ENCODE peak calls at places on chromosome 10, in four cellular contexts. E, O, C and H are unnamed samples.
A peak's percentile ranks its signal among the peaks of the same experiment; 100 is the strongest.

GRCh38 chr10:23081891-23082290 is 13.5 kb upstream of the MSRB2 start:
- DNase-seq in E (peak; percentile 21), O (no peak), C (no peak), H (no peak)

GRCh38 chr10:85665078-85665477 is 701.5 kb downstream of the GRID1 start:
- DNase-seq in E (no peak), O (no peak), C (no peak), H (no peak)

GRCh38 chr10:73414230-73414981 is 548 bp upstream of the ANXA7 start:
- DNase-seq in E (no peak), O (peak; percentile 52), C (no peak), H (no peak)

GRCh38 chr10:1183746-1184145 is 127.6 kb downstream of the WDR37 start:
- DNase-seq in E (no peak), O (no peak), C (no peak), H (no peak)

GRCh38 chr10:17116193-17116592 is 13.4 kb downstream of the CUBN start:
- DNase-seq in E (no peak), O (no peak), C (no peak), H (no peak)

GRCh38 chr10:15609291-15609690 is 110.4 kb downstream of the ITGA8 start:
- DNase-seq in E (no peak), O (no peak), C (no peak), H (no peak)

GRCh38 chr10:91805110-91805825 is 7.0 kb downstream of the TNKS2 start:
- DNase-seq in E (no peak), O (no peak), C (no peak), H (no peak)

GRCh38 chr10:103698266-103698665 is 157.1 kb downstream of the SH3PXD2A start:
- DNase-seq in E (no peak), O (no peak), C (no peak), H (no peak)

GRCh38 chr10:123496336-123496735 is 169.8 kb upstream of the GPR26 start:
- DNase-seq in E (no peak), O (no peak), C (no peak), H (no peak)

GRCh38 chr10:110399163-110400094 is 94.7 kb upstream of the SMNDC1 start:
- DNase-seq in E (peak; percentile 90), O (peak; percentile 98), C (no peak), H (no peak)

GRCh38 chr10:36393800-36394199 is 731.6 kb upstream of the ANKRD30A start:
- DNase-seq in E (no peak), O (no peak), C (no peak), H (no peak)

GRCh38 chr10:87844837-87845623 is 18.3 kb downstream of the KLLN start:
- DNase-seq in E (no peak), O (peak; percentile 71), C (no peak), H (no peak)

GRCh38 chr10:132698761-132699391 is 87.1 kb downstream of the NKX6-2 start:
- DNase-seq in E (no peak), O (no peak), C (no peak), H (no peak)

GRCh38 chr10:21230219-21230618 is 295.3 kb downstream of the SKIDA1 start:
- DNase-seq in E (no peak), O (no peak), C (no peak), H (no peak)

GRCh38 chr10:68871731-68872342 is 29.3 kb upstream of the DDX50 start:
- DNase-seq in E (no peak), O (peak; percentile 80), C (no peak), H (no peak)

GRCh38 chr10:43671659-43672555 is 23.2 kb upstream of the ZNF32 start:
- DNase-seq in E (peak; percentile 80), O (peak; percentile 61), C (peak; percentile 32), H (peak; percentile 78)

GRCh38 chr10:71763352-71764127 is 9.8 kb downstream of the VSIR start:
- DNase-seq in E (no peak), O (no peak), C (no peak), H (no peak)

GRCh38 chr10:71765176-71765906 is 8.0 kb downstream of the VSIR start:
- DNase-seq in E (no peak), O (peak; percentile 82), C (no peak), H (no peak)

GRCh38 chr10:71769279-71769823 is 4.0 kb downstream of the VSIR start:
- DNase-seq in E (no peak), O (no peak), C (no peak), H (no peak)

GRCh38 chr10:71767420-71768035 is 5.8 kb downstream of the VSIR start:
- DNase-seq in E (peak; percentile 32), O (peak; percentile 94), C (peak; percentile 74), H (peak; percentile 68)

DNA sequence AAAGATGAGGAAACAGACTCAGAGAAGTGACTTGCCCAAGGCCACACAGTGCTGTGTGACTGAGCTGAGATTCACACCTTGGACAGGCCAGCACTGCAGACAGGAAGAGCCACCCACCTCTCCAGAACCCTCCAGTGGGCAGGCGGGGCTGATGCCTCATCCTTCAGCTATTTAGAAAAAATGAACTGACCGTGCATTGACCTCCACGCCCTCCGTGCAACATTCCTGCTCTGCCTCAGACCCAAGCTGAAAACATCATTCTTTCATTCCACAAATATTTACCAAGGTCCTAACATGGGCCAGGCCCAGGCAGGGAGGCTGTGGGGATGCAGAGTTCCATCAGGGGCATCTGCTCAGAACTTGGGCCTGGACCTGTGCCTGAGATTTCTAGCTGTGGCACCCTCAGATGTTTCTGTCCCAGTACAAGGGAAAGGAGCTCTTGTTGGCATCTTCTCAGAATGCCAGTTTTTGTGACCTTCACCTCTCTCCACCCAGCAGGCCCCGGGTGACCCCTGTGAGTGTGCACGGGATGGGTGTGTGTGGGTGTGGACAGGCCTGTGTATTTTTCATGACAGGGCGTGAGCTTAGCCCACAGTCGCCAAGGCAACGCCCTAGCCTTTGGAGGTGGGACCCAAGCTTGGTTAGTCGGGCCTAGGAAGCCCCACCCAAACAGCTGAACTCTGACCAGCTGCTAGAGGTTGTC is 6.5 kb downstream of the VSIR start:
- DNase-seq in E (peak; percentile 85), O (peak; percentile 99), C (peak; percentile 80), H (peak; percentile 94)
- H3K27ac ChIP-seq in E (peak overlapping the region; percentile 99), O (peak overlapping the region; percentile 88), C (peak overlapping the region; percentile 81), H (peak overlapping the region; percentile 91)

GRCh38 chr10:79923669-79924068 is 25.2 kb downstream of the SFTPD start:
- DNase-seq in E (no peak), O (no peak), C (no peak), H (no peak)

GRCh38 chr10:79926037-79926436 is 22.9 kb downstream of the SFTPD start:
- DNase-seq in E (no peak), O (no peak), C (no peak), H (no peak)

GRCh38 chr10:79927111-79927828 is 21.6 kb downstream of the SFTPD start:
- DNase-seq in E (no peak), O (no peak), C (no peak), H (peak; percentile 58)

GRCh38 chr10:79925614-79926013 is 23.3 kb downstream of the SFTPD start:
- DNase-seq in E (no peak), O (no peak), C (no peak), H (no peak)

DNA sequence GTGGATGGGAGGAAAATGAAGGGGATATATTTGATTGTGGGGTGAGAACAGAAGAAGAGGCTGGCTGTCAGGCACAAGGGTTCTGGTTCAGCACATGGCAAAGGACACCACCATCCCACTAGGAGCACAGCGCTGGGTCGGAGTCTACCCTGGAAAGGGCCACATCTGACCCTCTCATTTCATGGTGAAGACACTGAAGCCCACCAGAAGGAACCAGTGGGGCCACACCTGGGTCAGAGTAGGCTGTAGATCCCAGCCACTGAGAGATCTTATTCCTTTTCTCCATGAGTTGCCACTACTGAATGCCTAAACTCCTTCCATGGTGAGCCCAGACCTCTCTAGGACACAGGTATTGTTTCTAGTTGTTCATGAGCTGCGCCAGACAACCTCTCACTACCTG is 25.8 kb downstream of the SFTPD start:
- DNase-seq in E (no peak), O (no peak), C (no peak), H (no peak)
- TF ChIP-seq CTCF in E (no peak), O (no peak), C (no peak), H (no peak)

DNA sequence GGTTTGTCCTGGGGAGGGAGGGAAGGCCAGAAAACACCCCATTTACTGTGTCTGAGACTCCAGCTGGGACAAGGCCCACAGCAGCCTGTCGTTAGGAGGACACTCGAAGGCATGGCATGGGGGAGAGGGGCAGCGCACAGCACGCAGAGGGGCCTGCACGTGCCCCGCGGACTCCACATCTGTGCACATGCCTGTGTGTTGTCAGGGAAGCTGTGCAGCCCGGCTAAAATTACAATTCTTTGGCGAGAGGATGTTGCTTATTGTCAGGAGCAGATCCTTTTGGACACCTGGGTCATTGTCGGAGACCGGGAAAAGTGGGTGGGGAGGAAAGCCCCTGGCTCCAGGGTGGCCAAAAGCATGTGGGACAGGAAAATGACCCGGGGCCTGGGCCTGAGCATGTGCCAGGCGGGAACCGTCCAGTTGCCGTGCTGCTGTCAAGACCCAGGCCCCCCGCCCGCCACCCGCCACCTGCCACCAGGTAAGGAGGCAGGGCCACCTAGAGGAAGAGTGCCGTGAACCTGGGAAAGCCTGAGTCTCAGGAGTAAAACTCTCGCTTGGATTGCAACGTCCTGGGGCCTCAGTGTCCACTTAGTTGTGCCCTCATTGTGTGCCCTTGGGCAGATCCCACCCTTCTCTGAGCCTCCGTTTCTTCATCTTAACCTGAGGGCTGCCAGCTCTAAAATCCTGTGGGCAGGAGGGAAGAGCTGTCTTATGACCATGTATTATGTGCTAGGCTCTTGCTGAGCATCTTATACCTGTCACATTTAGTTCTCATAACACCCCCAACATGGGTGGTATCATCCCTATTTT is 7.2 kb downstream of the VSIR start:
- DNase-seq in E (no peak), O (no peak), C (no peak), H (no peak)
- H3K4me3 ChIP-seq in E (peak overlapping the region; percentile 10), O (no peak overlapping the region), C (no peak overlapping the region), H (no peak overlapping the region)

DNA sequence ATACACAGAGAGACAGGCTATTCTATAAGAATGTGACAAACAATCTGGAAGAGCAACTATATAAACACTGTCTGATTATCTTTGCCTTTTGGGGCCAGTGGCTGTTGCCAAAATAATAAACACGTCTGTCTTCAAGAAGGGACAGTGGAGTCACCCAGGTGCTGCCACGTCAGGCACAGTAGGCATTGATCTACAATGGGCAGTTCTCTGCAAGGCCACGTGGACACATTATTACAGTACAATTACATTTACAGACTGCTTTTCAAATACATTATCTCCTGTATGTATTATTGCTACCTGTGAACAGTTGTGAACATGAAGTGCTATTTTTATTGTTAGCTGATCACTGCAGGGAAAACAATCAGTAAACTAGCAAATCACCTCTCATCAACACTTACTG is 14.0 kb downstream of the DNMBP start:
- DNase-seq in E (no peak), O (no peak), C (no peak), H (no peak)
- H3K27ac ChIP-seq in E (no peak overlapping the region), O (no peak overlapping the region), C (peak overlapping the region; percentile 47), H (no peak overlapping the region)

DNA sequence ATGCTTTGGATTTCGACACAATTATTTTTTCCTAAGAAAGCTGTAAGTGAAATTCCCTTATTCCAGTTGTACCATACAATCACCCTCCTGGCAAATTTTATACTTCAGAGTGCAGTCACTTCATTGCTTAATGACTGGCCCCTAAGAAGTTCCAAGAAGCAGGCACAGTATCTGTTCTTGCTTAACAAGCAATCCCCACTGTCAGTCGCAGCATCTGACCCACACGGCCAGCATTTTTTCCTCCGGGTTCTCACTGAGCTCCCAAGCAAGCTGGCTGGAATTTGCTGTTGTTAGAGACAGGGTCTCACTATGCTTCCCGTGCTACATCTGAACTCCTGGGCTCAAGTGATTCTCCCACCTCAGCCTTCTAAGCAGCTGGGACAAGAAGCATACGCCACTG is 163.3 kb downstream of the PARD3 start:
- DNase-seq in E (no peak), O (no peak), C (no peak), H (no peak)
- TF ChIP-seq CTCF in E (no peak), O (no peak), C (no peak), H (no peak)